ENCODE peak calls at places on chromosomes 13 and 19, in eight cellular contexts. S is H54; Q is stimulated activated CD4-positive, alpha-beta T cell treated with anti-CD3 and anti-CD28 coated beads, Interleukin-15, amount 100 ng/mL, for 1 hour; O is RPMI7951; C is fibroblast of gingiva; J is iPS-NIHi11; I is psoas muscle; E is T-helper 9 cell. T is an unnamed sample.
A peak's percentile ranks its signal among the peaks of the same experiment; 100 is the strongest.

GRCh38 chr13:65985632-65986031 is 1244.5 kb downstream of the PCDH9 start:
- DNase-seq in S (no peak), Q (no peak), O (no peak), C (no peak), J (no peak), I (no peak), E (no peak), T (no peak)

GRCh38 chr19:58562126-58563033 is 4.0 kb upstream of the UBE2M start:
- DNase-seq in S (no peak), Q (no peak), O (peak; percentile 35), C (peak; percentile 29), J (peak; percentile 22), I (peak; percentile 57), E (no peak), T (no peak)

GRCh38 chr13:38483623-38484022 is 134.0 kb downstream of the UFM1 start:
- DNase-seq in S (no peak), Q (no peak), O (no peak), C (no peak), J (no peak), I (no peak), E (no peak), T (no peak)

GRCh38 chr19:36488118-36488815 is 1.1 kb downstream of the ZNF566 start:
- DNase-seq in S (no peak), Q (no peak), O (no peak), C (no peak), J (no peak), I (no peak), E (no peak), T (no peak)

GRCh38 chr19:41225238-41226052 is 6.4 kb downstream of the AXL start:
- DNase-seq in S (peak; percentile 92), Q (peak; percentile 12), O (peak; percentile 100), C (peak; percentile 99), J (peak; percentile 69), I (peak; percentile 79), E (no peak), T (peak; percentile 7)

GRCh38 chr13:77827350-77827749 is 91.3 kb downstream of the EDNRB start:
- DNase-seq in S (no peak), Q (no peak), O (no peak), C (peak; percentile 24), J (no peak), I (no peak), E (no peak), T (no peak)

GRCh38 chr19:2148482-2149135 is 2.8 kb downstream of the AP3D1 start:
- DNase-seq in S (no peak), Q (no peak), O (no peak), C (no peak), J (no peak), I (no peak), E (no peak), T (no peak)

GRCh38 chr13:33108620-33109019 is 92.4 kb downstream of the KL start:
- DNase-seq in S (no peak), Q (no peak), O (peak; percentile 16), C (peak; percentile 84), J (no peak), I (no peak), E (no peak), T (no peak)

GRCh38 chr19:15971217-15971616 is 22.4 kb downstream of the OR10H4 start:
- DNase-seq in S (no peak), Q (no peak), O (no peak), C (no peak), J (no peak), I (no peak), E (no peak), T (no peak)

GRCh38 chr13:28528848-28529247 is 33.9 kb upstream of the FLT1 start:
- DNase-seq in S (no peak), Q (no peak), O (peak; percentile 24), C (no peak), J (no peak), I (no peak), E (no peak), T (no peak)

GRCh38 chr13:110254751-110255553 is 52.0 kb downstream of the COL4A1 start:
- DNase-seq in S (no peak), Q (no peak), O (no peak), C (no peak), J (no peak), I (no peak), E (no peak), T (no peak)

GRCh38 chr13:77737583-77738200 is 40.2 kb downstream of the SLAIN1 start:
- DNase-seq in S (no peak), Q (no peak), O (no peak), C (no peak), J (no peak), I (no peak), E (no peak), T (no peak)

GRCh38 chr13:29749401-29750177 is 100.8 kb downstream of the UBL3 start:
- DNase-seq in S (no peak), Q (no peak), O (peak; percentile 28), C (peak; percentile 58), J (no peak), I (peak; percentile 18), E (no peak), T (no peak)

GRCh38 chr19:31560771-31561080 is 211.5 kb upstream of the TSHZ3 start:
- DNase-seq in S (no peak), Q (no peak), O (no peak), C (no peak), J (no peak), I (no peak), E (no peak), T (no peak)

GRCh38 chr19:41657157-41657556 is 30.3 kb upstream of the CEACAM4 start:
- DNase-seq in S (no peak), Q (no peak), O (no peak), C (no peak), J (no peak), I (no peak), E (peak; percentile 23), T (no peak)

GRCh38 chr13:91661692-91662490 is 263.5 kb downstream of the GPC5 start:
- DNase-seq in S (no peak), Q (no peak), O (no peak), C (no peak), J (no peak), I (no peak), E (no peak), T (no peak)

GRCh38 chr19:38455031-38455430 is 21.5 kb downstream of the RYR1 start:
- DNase-seq in S (no peak), Q (no peak), O (peak; percentile 27), C (no peak), J (peak; percentile 78), I (no peak), E (no peak), T (no peak)

GRCh38 chr19:29201849-29202248 is 11.1 kb downstream of the UQCRFS1 start:
- DNase-seq in S (no peak), Q (no peak), O (no peak), C (no peak), J (no peak), I (no peak), E (no peak), T (no peak)

GRCh38 chr13:30153871-30154426 is 153.4 kb downstream of the KATNAL1 start:
- DNase-seq in S (no peak), Q (no peak), O (peak; percentile 18), C (no peak), J (peak; percentile 79), I (no peak), E (no peak), T (no peak)

GRCh38 chr13:106566682-106567420 is 1.1 kb downstream of the ARGLU1 start:
- DNase-seq in S (peak; percentile 73), Q (no peak), O (peak; percentile 69), C (peak; percentile 45), J (peak; percentile 47), I (peak; percentile 59), E (peak; percentile 14), T (no peak)

GRCh38 chr19:45645631-45646344 is 6.6 kb upstream of the EML2 start:
- DNase-seq in S (peak; percentile 84), Q (peak; percentile 64), O (peak; percentile 89), C (peak; percentile 75), J (peak; percentile 90), I (peak; percentile 62), E (peak; percentile 50), T (peak; percentile 60)

GRCh38 chr13:59842507-59842906 is 321.2 kb downstream of the DIAPH3 start:
- DNase-seq in S (no peak), Q (no peak), O (no peak), C (no peak), J (no peak), I (no peak), E (no peak), T (no peak)

GRCh38 chr13:33033361-33033812 is 17.2 kb downstream of the KL start:
- DNase-seq in S (no peak), Q (no peak), O (no peak), C (no peak), J (no peak), I (no peak), E (no peak), T (no peak)

GRCh38 chr13:28147489-28147888 is 9.1 kb downstream of the PAN3 start:
- DNase-seq in S (no peak), Q (no peak), O (no peak), C (peak; percentile 2), J (no peak), I (no peak), E (no peak), T (no peak)

GRCh38 chr19:43934055-43934984 is 762 bp downstream of the ZNF45 start:
- DNase-seq in S (peak; percentile 9), Q (no peak), O (peak; percentile 18), C (no peak), J (peak; percentile 15), I (no peak), E (no peak), T (no peak)

GRCh38 chr13:100596516-100596915 is 7.9 kb upstream of the GGACT start:
- DNase-seq in S (no peak), Q (no peak), O (no peak), C (no peak), J (no peak), I (no peak), E (no peak), T (no peak)

GRCh38 chr13:48501705-48502104 is 31.2 kb downstream of the RCBTB2 start:
- DNase-seq in S (no peak), Q (no peak), O (no peak), C (no peak), J (no peak), I (no peak), E (no peak), T (no peak)

GRCh38 chr13:103291693-103292572 is 225.7 kb upstream of the SLC10A2 start:
- DNase-seq in S (no peak), Q (no peak), O (no peak), C (no peak), J (peak; percentile 22), I (no peak), E (no peak), T (no peak)

GRCh38 chr13:39364797-39365468 is 238.1 kb downstream of the LHFPL6 start:
- DNase-seq in S (no peak), Q (no peak), O (peak; percentile 14), C (peak; percentile 13), J (peak; percentile 59), I (no peak), E (no peak), T (no peak)

GRCh38 chr13:72458701-72459100 is 268.7 kb downstream of the MZT1 start:
- DNase-seq in S (no peak), Q (no peak), O (no peak), C (no peak), J (peak; percentile 10), I (no peak), E (no peak), T (no peak)

GRCh38 chr13:36778083-36778671 is 40.8 kb upstream of the RFXAP start:
- DNase-seq in S (no peak), Q (no peak), O (peak; percentile 11), C (no peak), J (peak; percentile 50), I (no peak), E (no peak), T (no peak)

GRCh38 chr19:53865523-53865917 is 2.2 kb upstream of the MYADM start:
- DNase-seq in S (no peak), Q (no peak), O (no peak), C (no peak), J (no peak), I (no peak), E (no peak), T (no peak)